ENCODE peak calls at places on chromosomes 5 and 9, in six cellular contexts. U is brain microvascular endothelial cell; J is SK-MEL-5; C is activated naive CD4-positive, alpha-beta T cell treated with anti-CD3 and anti-CD28 coated beads, Interleukin-2, amount 50 U/mL, for 72 hours; D is AG09309; P is RWPE1. F is an unnamed sample.

GRCh38 chr9:20873240-20873860 is 158.1 kb downstream of the HACD4 start:
- DNase-seq in U (peak; percentile 24), J (no peak), C (no peak), D (peak; percentile 25), P (no peak), F (peak; percentile 64)

GRCh38 chr9:120454427-120454826 is 125.5 kb downstream of the CDK5RAP2 start:
- DNase-seq in U (no peak), J (no peak), C (no peak), D (no peak), P (no peak), F (no peak)

GRCh38 chr9:122190597-122191381 is 31.1 kb downstream of the MORN5 start:
- DNase-seq in U (no peak), J (no peak), C (no peak), D (no peak), P (no peak), F (no peak)

GRCh38 chr5:150210644-150211043 is 20.8 kb downstream of the SLC6A7 start:
- DNase-seq in U (no peak), J (no peak), C (no peak), D (no peak), P (no peak), F (no peak)

GRCh38 chr5:37121465-37121864 is 127.7 kb downstream of the CPLANE1 start:
- DNase-seq in U (no peak), J (no peak), C (no peak), D (no peak), P (no peak), F (no peak)

GRCh38 chr9:135244271-135244691 is 156.8 kb downstream of the OLFM1 start:
- DNase-seq in U (no peak), J (no peak), C (no peak), D (no peak), P (no peak), F (no peak)

GRCh38 chr5:146447734-146448380 is 724 bp downstream of the TCERG1 start:
- DNase-seq in U (peak; percentile 39), J (peak; percentile 38), C (peak; percentile 34), D (peak; percentile 20), P (peak; percentile 33), F (peak; percentile 77)

GRCh38 chr9:120735415-120736126 is 21.3 kb upstream of the MEGF9 start:
- DNase-seq in U (no peak), J (no peak), C (no peak), D (no peak), P (no peak), F (no peak)

GRCh38 chr5:146726020-146726419 is 152.5 kb downstream of the PPP2R2B start:
- DNase-seq in U (no peak), J (no peak), C (no peak), D (no peak), P (no peak), F (no peak)

GRCh38 chr9:11915699-11916098 is 777.5 kb upstream of the TYRP1 start:
- DNase-seq in U (no peak), J (no peak), C (no peak), D (no peak), P (no peak), F (no peak)

GRCh38 chr9:26670052-26670640 is 222.5 kb downstream of the CAAP1 start:
- DNase-seq in U (no peak), J (no peak), C (no peak), D (no peak), P (no peak), F (peak; percentile 15)

GRCh38 chr9:130500340-130500771 is 55.6 kb downstream of the ASS1 start:
- DNase-seq in U (no peak), J (no peak), C (no peak), D (no peak), P (no peak), F (no peak)

GRCh38 chr9:127451681-127452480 is 571 bp downstream of the LRSAM1 start:
- DNase-seq in U (peak; percentile 36), J (peak; percentile 36), C (peak; percentile 63), D (no peak), P (peak; percentile 88), F (peak; percentile 37)

GRCh38 chr5:154176191-154176590 is 14.3 kb upstream of the GALNT10 start:
- DNase-seq in U (peak; percentile 60), J (no peak), C (no peak), D (no peak), P (no peak), F (no peak)

F was measured in RCC 7860.